ENCODE peak calls at places on chromosomes 13 and 19, in ten cellular contexts. One of them, this sample, is unnamed.

GRCh38 chr13:31114641-31115040 is 47.1 kb downstream of the HSPH1 start:
- DNase-seq in esophagus muscularis mucosa: no peak
- DNase-seq in HCT116: no peak
- DNase-seq in heart left ventricle: no peak
- DNase-seq in A549: no peak
- DNase-seq in H1: no peak
- DNase-seq in uterus: no peak
- DNase-seq in suprapubic skin: no peak
- DNase-seq in transverse colon: no peak
- DNase-seq in stomach: no peak
- DNase-seq in this sample: no peak

GRCh38 chr19:2391118-2391725 is 31.2 kb downstream of the TMPRSS9 start:
- DNase-seq in uterus: peak; percentile 39
- DNase-seq in HCT116: peak; percentile 66
- DNase-seq in heart left ventricle: no peak
- DNase-seq in A549: peak; percentile 79
- DNase-seq in esophagus muscularis mucosa: no peak
- DNase-seq in H1: no peak
- DNase-seq in stomach: peak; percentile 32
- DNase-seq in transverse colon: no peak
- DNase-seq in suprapubic skin: no peak
- DNase-seq in this sample: no peak

GRCh38 chr13:35720690-35721554 is 244.4 kb upstream of the MAB21L1 start:
- DNase-seq in stomach: peak; percentile 49
- DNase-seq in suprapubic skin: no peak
- DNase-seq in heart left ventricle: peak; percentile 53
- DNase-seq in esophagus muscularis mucosa: no peak
- DNase-seq in H1: peak; percentile 60
- DNase-seq in A549: peak; percentile 39
- DNase-seq in HCT116: peak; percentile 13
- DNase-seq in transverse colon: peak; percentile 42
- DNase-seq in uterus: peak; percentile 56
- DNase-seq in this sample: peak; percentile 48

GRCh38 chr13:20124303-20124702 is 36.5 kb downstream of the GJA3 start:
- DNase-seq in H1: no peak
- DNase-seq in A549: no peak
- DNase-seq in uterus: no peak
- DNase-seq in transverse colon: no peak
- DNase-seq in heart left ventricle: no peak
- DNase-seq in suprapubic skin: no peak
- DNase-seq in HCT116: no peak
- DNase-seq in stomach: no peak
- DNase-seq in esophagus muscularis mucosa: no peak
- DNase-seq in this sample: no peak

GRCh38 chr19:2634228-2634951 is 68.1 kb downstream of the GNG7 start:
- DNase-seq in esophagus muscularis mucosa: no peak
- DNase-seq in H1: no peak
- DNase-seq in uterus: no peak
- DNase-seq in heart left ventricle: peak; percentile 70
- DNase-seq in HCT116: no peak
- DNase-seq in A549: no peak
- DNase-seq in suprapubic skin: no peak
- DNase-seq in transverse colon: no peak
- DNase-seq in stomach: peak; percentile 81
- DNase-seq in this sample: peak; percentile 78

GRCh38 chr13:33069365-33069764 is 53.1 kb downstream of the KL start:
- DNase-seq in stomach: no peak
- DNase-seq in uterus: no peak
- DNase-seq in esophagus muscularis mucosa: no peak
- DNase-seq in HCT116: no peak
- DNase-seq in A549: no peak
- DNase-seq in heart left ventricle: no peak
- DNase-seq in transverse colon: no peak
- DNase-seq in H1: no peak
- DNase-seq in suprapubic skin: no peak
- DNase-seq in this sample: no peak

GRCh38 chr19:10292206-10292788 is 2.5 kb downstream of the ICAM5 start:
- DNase-seq in HCT116: peak; percentile 71
- DNase-seq in A549: peak; percentile 72
- DNase-seq in suprapubic skin: peak; percentile 89
- DNase-seq in stomach: peak; percentile 82
- DNase-seq in transverse colon: peak; percentile 91
- DNase-seq in heart left ventricle: peak; percentile 79
- DNase-seq in esophagus muscularis mucosa: no peak
- DNase-seq in uterus: peak; percentile 53
- DNase-seq in H1: peak; percentile 82
- DNase-seq in this sample: peak; percentile 80

GRCh38 chr13:31982124-31982523 is 49.5 kb upstream of the FRY start:
- DNase-seq in uterus: no peak
- DNase-seq in esophagus muscularis mucosa: no peak
- DNase-seq in heart left ventricle: no peak
- DNase-seq in transverse colon: no peak
- DNase-seq in stomach: no peak
- DNase-seq in HCT116: no peak
- DNase-seq in A549: no peak
- DNase-seq in suprapubic skin: no peak
- DNase-seq in H1: no peak
- DNase-seq in this sample: no peak

GRCh38 chr19:16836115-16836905 is 7.1 kb downstream of the SIN3B start:
- DNase-seq in uterus: peak; percentile 52
- DNase-seq in HCT116: no peak
- DNase-seq in esophagus muscularis mucosa: no peak
- DNase-seq in suprapubic skin: no peak
- DNase-seq in H1: no peak
- DNase-seq in transverse colon: peak; percentile 24
- DNase-seq in A549: no peak
- DNase-seq in stomach: no peak
- DNase-seq in heart left ventricle: peak; percentile 40
- DNase-seq in this sample: no peak
- TF ChIP-seq CTCF in uterus: peak; percentile 33
- TF ChIP-seq CTCF in HCT116: no peak
- TF ChIP-seq CTCF in esophagus muscularis mucosa: no peak
- TF ChIP-seq CTCF in suprapubic skin: no peak
- TF ChIP-seq CTCF in H1: peak; percentile 44
- TF ChIP-seq CTCF in transverse colon: no peak
- TF ChIP-seq CTCF in A549: no peak
- TF ChIP-seq CTCF in stomach: no peak
- TF ChIP-seq CTCF in heart left ventricle: no peak
- TF ChIP-seq CTCF in this sample: no peak

GRCh38 chr19:49875177-49875576 is 2.0 kb downstream of the AKT1S1 start:
- DNase-seq in HCT116: no peak
- DNase-seq in stomach: no peak
- DNase-seq in transverse colon: no peak
- DNase-seq in esophagus muscularis mucosa: no peak
- DNase-seq in uterus: no peak
- DNase-seq in A549: no peak
- DNase-seq in heart left ventricle: no peak
- DNase-seq in H1: no peak
- DNase-seq in suprapubic skin: no peak
- DNase-seq in this sample: no peak

GRCh38 chr19:49877879-49878743 is 609 bp downstream of the TBC1D17 start:
- DNase-seq in H1: peak; percentile 94
- DNase-seq in stomach: peak; percentile 99
- DNase-seq in HCT116: peak; percentile 93
- DNase-seq in esophagus muscularis mucosa: peak; percentile 100
- DNase-seq in A549: peak; percentile 99
- DNase-seq in suprapubic skin: peak; percentile 100
- DNase-seq in heart left ventricle: peak; percentile 99
- DNase-seq in uterus: peak; percentile 99
- DNase-seq in transverse colon: peak; percentile 99
- DNase-seq in this sample: peak; percentile 100

GRCh38 chr19:49877020-49877878 is at the start of the genes AKT1S1 and TBC1D17:
- DNase-seq in suprapubic skin: peak; percentile 100
- DNase-seq in uterus: peak; percentile 100
- DNase-seq in heart left ventricle: peak; percentile 100
- DNase-seq in esophagus muscularis mucosa: peak; percentile 100
- DNase-seq in stomach: peak; percentile 99
- DNase-seq in transverse colon: peak; percentile 99
- DNase-seq in H1: peak; percentile 100
- DNase-seq in HCT116: peak; percentile 100
- DNase-seq in A549: peak; percentile 100
- DNase-seq in this sample: peak; percentile 99

GRCh38 chr19:49875801-49876421 is 1.2 kb downstream of the AKT1S1 start:
- DNase-seq in heart left ventricle: peak; percentile 79
- DNase-seq in HCT116: no peak
- DNase-seq in H1: no peak
- DNase-seq in stomach: no peak
- DNase-seq in transverse colon: peak; percentile 62
- DNase-seq in esophagus muscularis mucosa: no peak
- DNase-seq in uterus: peak; percentile 70
- DNase-seq in suprapubic skin: peak; percentile 87
- DNase-seq in A549: no peak
- DNase-seq in this sample: peak; percentile 76

DNA sequence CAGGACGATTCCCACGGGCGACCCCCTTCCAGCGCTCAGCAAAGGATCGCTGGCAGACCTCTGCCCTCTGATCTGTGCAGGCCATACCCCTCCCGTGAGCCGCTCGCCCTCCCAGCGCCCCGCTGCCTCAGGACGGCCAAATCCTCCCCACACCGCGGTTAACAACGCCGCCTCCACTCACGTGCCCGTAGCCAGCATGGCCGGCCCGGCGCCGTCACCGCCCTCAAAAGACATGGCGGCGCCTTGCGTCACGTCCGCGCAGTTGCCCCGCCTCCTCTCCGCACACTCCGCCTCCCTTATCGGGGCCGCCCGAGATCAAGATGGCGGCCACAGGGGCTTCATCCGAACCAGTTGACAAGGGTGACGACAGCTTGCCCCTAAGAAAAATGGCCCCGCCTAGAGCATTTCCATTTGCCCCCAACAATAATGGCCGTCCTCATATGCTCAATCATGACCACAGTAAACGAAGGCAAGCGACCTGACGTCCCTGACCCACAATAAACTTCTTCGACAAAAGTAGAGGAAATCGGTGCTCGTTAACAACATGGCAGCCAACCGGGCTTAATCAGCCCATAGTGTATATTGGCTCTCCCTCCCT is 634 bp downstream of the AKT1S1 start:
- DNase-seq in esophagus muscularis mucosa: peak; percentile 99
- DNase-seq in stomach: peak; percentile 99
- DNase-seq in H1: peak; percentile 96
- DNase-seq in HCT116: peak; percentile 98
- DNase-seq in transverse colon: peak; percentile 98
- DNase-seq in A549: peak; percentile 100
- DNase-seq in suprapubic skin: peak; percentile 99
- DNase-seq in uterus: peak; percentile 98
- DNase-seq in heart left ventricle: peak; percentile 99
- DNase-seq in this sample: peak; percentile 98
- TF ChIP-seq POLR2A in esophagus muscularis mucosa: no peak
- TF ChIP-seq POLR2A in stomach: no peak
- TF ChIP-seq POLR2A in H1: no peak
- TF ChIP-seq POLR2A in HCT116: peak; percentile 19
- TF ChIP-seq POLR2A in transverse colon: peak; percentile 55
- TF ChIP-seq POLR2A in A549: peak; percentile 73
- TF ChIP-seq POLR2A in suprapubic skin: no peak
- TF ChIP-seq POLR2A in uterus: peak; percentile 61
- TF ChIP-seq POLR2A in heart left ventricle: peak; percentile 54
- TF ChIP-seq POLR2A in this sample: no peak

GRCh38 chr19:16323532-16323931 is 1.1 kb upstream of the KLF2 start:
- DNase-seq in A549: no peak
- DNase-seq in H1: no peak
- DNase-seq in heart left ventricle: no peak
- DNase-seq in transverse colon: no peak
- DNase-seq in HCT116: no peak
- DNase-seq in uterus: no peak
- DNase-seq in suprapubic skin: no peak
- DNase-seq in stomach: no peak
- DNase-seq in esophagus muscularis mucosa: no peak
- DNase-seq in this sample: no peak

GRCh38 chr19:16325671-16326400 is 1.2 kb downstream of the KLF2 start:
- DNase-seq in esophagus muscularis mucosa: no peak
- DNase-seq in uterus: peak; percentile 60
- DNase-seq in A549: peak; percentile 43
- DNase-seq in HCT116: no peak
- DNase-seq in transverse colon: peak; percentile 46
- DNase-seq in suprapubic skin: peak; percentile 83
- DNase-seq in stomach: no peak
- DNase-seq in H1: no peak
- DNase-seq in heart left ventricle: peak; percentile 54
- DNase-seq in this sample: peak; percentile 42

GRCh38 chr19:16325161-16325527 is 518 bp downstream of the KLF2 start:
- DNase-seq in uterus: no peak
- DNase-seq in heart left ventricle: peak; percentile 70
- DNase-seq in H1: no peak
- DNase-seq in transverse colon: peak; percentile 39
- DNase-seq in HCT116: no peak
- DNase-seq in esophagus muscularis mucosa: no peak
- DNase-seq in stomach: no peak
- DNase-seq in A549: peak; percentile 41
- DNase-seq in suprapubic skin: no peak
- DNase-seq in this sample: no peak

GRCh38 chr19:16324064-16324383 is 602 bp upstream of the KLF2 start:
- DNase-seq in A549: no peak
- DNase-seq in uterus: no peak
- DNase-seq in esophagus muscularis mucosa: no peak
- DNase-seq in heart left ventricle: no peak
- DNase-seq in HCT116: no peak
- DNase-seq in stomach: no peak
- DNase-seq in H1: no peak
- DNase-seq in suprapubic skin: no peak
- DNase-seq in transverse colon: no peak
- DNase-seq in this sample: no peak

DNA sequence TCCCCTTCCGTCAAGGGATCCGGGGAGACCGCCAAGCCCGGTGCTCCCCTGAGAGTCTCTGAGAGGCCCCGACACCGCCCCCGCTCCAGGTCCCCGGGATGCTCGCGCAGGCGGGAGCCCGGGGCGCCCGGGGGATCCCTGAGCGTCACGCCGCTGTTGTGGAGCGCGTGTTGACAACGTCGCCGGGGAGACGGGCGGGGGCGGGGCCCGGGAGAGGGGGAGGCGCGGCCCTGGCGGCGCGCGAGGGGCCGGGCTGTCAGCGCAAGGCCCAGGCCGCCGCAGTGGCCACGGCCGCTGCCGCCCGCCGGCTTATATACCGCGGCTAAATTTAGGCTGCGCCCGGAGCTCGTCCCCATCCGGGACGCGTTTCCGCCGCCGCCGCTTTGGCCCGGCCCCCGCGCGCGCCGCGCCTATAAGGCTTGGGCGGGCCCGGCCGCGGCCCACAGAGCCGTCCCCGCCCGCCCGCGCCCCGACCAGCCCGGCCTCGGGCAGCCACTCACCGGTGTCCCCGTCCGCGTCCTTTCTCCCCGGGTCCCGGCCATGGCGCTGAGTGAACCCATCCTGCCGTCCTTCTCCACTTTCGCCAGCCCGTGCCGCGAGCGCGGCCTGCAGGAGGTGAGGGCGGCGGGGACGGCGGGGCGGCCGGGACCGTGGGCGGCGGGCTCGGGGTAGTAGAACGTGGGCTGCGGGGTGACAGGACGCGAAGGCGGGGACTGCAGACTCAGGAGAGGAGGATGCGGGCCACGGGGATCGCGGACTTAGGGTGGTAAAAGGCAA is at the start of gene KLF2:
- DNase-seq in A549: peak; percentile 87
- DNase-seq in H1: no peak
- DNase-seq in HCT116: peak; percentile 63
- DNase-seq in heart left ventricle: peak; percentile 96
- DNase-seq in suprapubic skin: peak; percentile 97
- DNase-seq in stomach: peak; percentile 93
- DNase-seq in esophagus muscularis mucosa: peak; percentile 97
- DNase-seq in transverse colon: peak; percentile 90
- DNase-seq in uterus: peak; percentile 93
- DNase-seq in this sample: peak; percentile 93
- H3K27ac ChIP-seq in A549: peak within 1 kb of the TSS; percentile 79
- H3K27ac ChIP-seq in H1: no peak within 1 kb of the TSS
- H3K27ac ChIP-seq in HCT116: peak within 1 kb of the TSS; percentile 79
- H3K27ac ChIP-seq in heart left ventricle: peak within 1 kb of the TSS; percentile 98
- H3K27ac ChIP-seq in suprapubic skin: peak within 1 kb of the TSS; percentile 89
- H3K27ac ChIP-seq in stomach: peak within 1 kb of the TSS; percentile 97
- H3K27ac ChIP-seq in esophagus muscularis mucosa: peak within 1 kb of the TSS; percentile 98
- H3K27ac ChIP-seq in transverse colon: peak within 1 kb of the TSS; percentile 89
- H3K27ac ChIP-seq in uterus: peak within 1 kb of the TSS; percentile 98
- H3K27ac ChIP-seq in this sample: peak within 1 kb of the TSS; percentile 92

GRCh38 chr19:35959040-35959967 is 23.1 kb downstream of the LRFN3 start:
- DNase-seq in heart left ventricle: peak; percentile 36
- DNase-seq in H1: no peak
- DNase-seq in uterus: no peak
- DNase-seq in A549: no peak
- DNase-seq in HCT116: no peak
- DNase-seq in transverse colon: peak; percentile 56
- DNase-seq in stomach: peak; percentile 60
- DNase-seq in esophagus muscularis mucosa: no peak
- DNase-seq in suprapubic skin: no peak
- DNase-seq in this sample: no peak
- TF ChIP-seq CTCF in heart left ventricle: peak; percentile 7
- TF ChIP-seq CTCF in H1: no peak
- TF ChIP-seq CTCF in uterus: peak; percentile 28
- TF ChIP-seq CTCF in A549: peak; percentile 43
- TF ChIP-seq CTCF in HCT116: peak; percentile 41
- TF ChIP-seq CTCF in transverse colon: peak; percentile 15
- TF ChIP-seq CTCF in stomach: no peak
- TF ChIP-seq CTCF in esophagus muscularis mucosa: no peak
- TF ChIP-seq CTCF in suprapubic skin: peak; percentile 30
- TF ChIP-seq CTCF in this sample: peak; percentile 30